ENCODE peak calls at places on chromosomes 4 and X, in five cellular contexts. One of them, this sample, is unnamed.

GRCh38 chr4:94636004-94636403 is 121.8 kb upstream of the BMPR1B start:
- DNase-seq in endothelial cell of umbilical vein: no peak
- DNase-seq in glutamatergic neuron: no peak
- DNase-seq in endothelial cell: no peak
- DNase-seq in WERI-Rb-1: no peak
- DNase-seq in this sample: no peak

GRCh38 chr4:143658336-143658735 is 42.1 kb downstream of the FREM3 start:
- DNase-seq in WERI-Rb-1: no peak
- DNase-seq in endothelial cell: no peak
- DNase-seq in glutamatergic neuron: no peak
- DNase-seq in endothelial cell of umbilical vein: no peak
- DNase-seq in this sample: no peak

GRCh38 chr4:98873059-98873458 is 55.9 kb downstream of the EIF4E start:
- DNase-seq in WERI-Rb-1: no peak
- DNase-seq in glutamatergic neuron: no peak
- DNase-seq in endothelial cell of umbilical vein: no peak
- DNase-seq in endothelial cell: no peak
- DNase-seq in this sample: no peak

GRCh38 chr4:154004859-154005520 is 216.1 kb upstream of the SFRP2 start:
- DNase-seq in endothelial cell of umbilical vein: no peak
- DNase-seq in glutamatergic neuron: no peak
- DNase-seq in WERI-Rb-1: no peak
- DNase-seq in endothelial cell: no peak
- DNase-seq in this sample: no peak

GRCh38 chr4:101020956-101021355 is 326.4 kb downstream of the PPP3CA start:
- DNase-seq in endothelial cell: no peak
- DNase-seq in WERI-Rb-1: no peak
- DNase-seq in endothelial cell of umbilical vein: peak; percentile 94
- DNase-seq in glutamatergic neuron: no peak
- DNase-seq in this sample: peak; percentile 16

GRCh38 chr4:53465891-53466290 is 88.5 kb downstream of the FIP1L1 start:
- DNase-seq in glutamatergic neuron: no peak
- DNase-seq in WERI-Rb-1: no peak
- DNase-seq in endothelial cell of umbilical vein: no peak
- DNase-seq in endothelial cell: no peak
- DNase-seq in this sample: no peak

GRCh38 chr4:41125558-41126311 is 88.6 kb downstream of the APBB2 start:
- DNase-seq in endothelial cell: no peak
- DNase-seq in WERI-Rb-1: no peak
- DNase-seq in endothelial cell of umbilical vein: no peak
- DNase-seq in glutamatergic neuron: no peak
- DNase-seq in this sample: no peak

GRCh38 chr4:6773616-6774540 is 8.6 kb upstream of the KIAA0232 start:
- DNase-seq in glutamatergic neuron: no peak
- DNase-seq in endothelial cell of umbilical vein: no peak
- DNase-seq in WERI-Rb-1: no peak
- DNase-seq in endothelial cell: no peak
- DNase-seq in this sample: no peak

GRCh38 chrX:153688534-153688899 is 791 bp downstream of the SLC6A8 start:
- DNase-seq in endothelial cell of umbilical vein: no peak
- DNase-seq in glutamatergic neuron: no peak
- DNase-seq in WERI-Rb-1: no peak
- DNase-seq in endothelial cell: no peak
- DNase-seq in this sample: no peak

GRCh38 chrX:19772306-19772705 is 115.1 kb downstream of the SH3KBP1 start:
- DNase-seq in WERI-Rb-1: no peak
- DNase-seq in endothelial cell of umbilical vein: peak; percentile 53
- DNase-seq in glutamatergic neuron: no peak
- DNase-seq in endothelial cell: no peak
- DNase-seq in this sample: no peak

GRCh38 chr4:139450586-139450985 is 3.3 kb upstream of the RAB33B start:
- DNase-seq in endothelial cell: no peak
- DNase-seq in glutamatergic neuron: no peak
- DNase-seq in endothelial cell of umbilical vein: no peak
- DNase-seq in WERI-Rb-1: no peak
- DNase-seq in this sample: no peak

GRCh38 chr4:61373901-61374611 is 173.9 kb downstream of the ADGRL3 start:
- DNase-seq in endothelial cell of umbilical vein: no peak
- DNase-seq in endothelial cell: no peak
- DNase-seq in WERI-Rb-1: no peak
- DNase-seq in glutamatergic neuron: no peak
- DNase-seq in this sample: no peak

GRCh38 chr4:125357675-125358074 is 42.9 kb downstream of the FAT4 start:
- DNase-seq in endothelial cell of umbilical vein: no peak
- DNase-seq in endothelial cell: no peak
- DNase-seq in glutamatergic neuron: no peak
- DNase-seq in WERI-Rb-1: no peak
- DNase-seq in this sample: no peak

GRCh38 chr4:65865489-65865888 is 195.2 kb upstream of the EPHA5 start:
- DNase-seq in WERI-Rb-1: no peak
- DNase-seq in endothelial cell of umbilical vein: peak; percentile 55
- DNase-seq in endothelial cell: peak; percentile 13
- DNase-seq in glutamatergic neuron: no peak
- DNase-seq in this sample: no peak

GRCh38 chr4:54661156-54661555 is 3.4 kb downstream of the KIT start:
- DNase-seq in WERI-Rb-1: no peak
- DNase-seq in endothelial cell: no peak
- DNase-seq in glutamatergic neuron: no peak
- DNase-seq in endothelial cell of umbilical vein: no peak
- DNase-seq in this sample: no peak

GRCh38 chrX:83845397-83845796 is 15.5 kb upstream of the CYLC1 start:
- DNase-seq in WERI-Rb-1: peak; percentile 14
- DNase-seq in glutamatergic neuron: no peak
- DNase-seq in endothelial cell of umbilical vein: peak; percentile 1
- DNase-seq in endothelial cell: peak; percentile 2
- DNase-seq in this sample: peak; percentile 40

GRCh38 chrX:106615041-106615440 is 3.3 kb downstream of the RADX start:
- DNase-seq in endothelial cell: no peak
- DNase-seq in WERI-Rb-1: no peak
- DNase-seq in glutamatergic neuron: no peak
- DNase-seq in endothelial cell of umbilical vein: no peak
- DNase-seq in this sample: no peak

GRCh38 chr4:3444351-3445110 is 2.8 kb downstream of the HGFAC start:
- DNase-seq in endothelial cell: no peak
- DNase-seq in glutamatergic neuron: peak; percentile 22
- DNase-seq in endothelial cell of umbilical vein: no peak
- DNase-seq in WERI-Rb-1: no peak
- DNase-seq in this sample: no peak

GRCh38 chr4:94976371-94977011 is 218.7 kb downstream of the BMPR1B start:
- DNase-seq in endothelial cell: no peak
- DNase-seq in endothelial cell of umbilical vein: peak; percentile 30
- DNase-seq in WERI-Rb-1: no peak
- DNase-seq in glutamatergic neuron: no peak
- DNase-seq in this sample: no peak

GRCh38 chr4:111937368-111937767 is 207.9 kb upstream of the FAM241A start:
- DNase-seq in endothelial cell: no peak
- DNase-seq in endothelial cell of umbilical vein: peak; percentile 10
- DNase-seq in glutamatergic neuron: no peak
- DNase-seq in WERI-Rb-1: no peak
- DNase-seq in this sample: peak; percentile 17

GRCh38 chrX:64202808-64203320 is 2.6 kb downstream of the AMER1 start:
- DNase-seq in endothelial cell of umbilical vein: no peak
- DNase-seq in WERI-Rb-1: no peak
- DNase-seq in endothelial cell: no peak
- DNase-seq in glutamatergic neuron: no peak
- DNase-seq in this sample: no peak

GRCh38 chr4:186472948-186473347 is 82.4 kb downstream of the MTNR1A start:
- DNase-seq in WERI-Rb-1: no peak
- DNase-seq in endothelial cell of umbilical vein: no peak
- DNase-seq in glutamatergic neuron: no peak
- DNase-seq in endothelial cell: no peak
- DNase-seq in this sample: no peak

GRCh38 chrX:38754102-38754790 is 47.0 kb upstream of the MID1IP1 start:
- DNase-seq in WERI-Rb-1: peak; percentile 29
- DNase-seq in endothelial cell: peak; percentile 21
- DNase-seq in endothelial cell of umbilical vein: peak; percentile 62
- DNase-seq in glutamatergic neuron: peak; percentile 33
- DNase-seq in this sample: peak; percentile 22

GRCh38 chr4:114017120-114017917 is 37.9 kb upstream of the ARSJ start:
- DNase-seq in endothelial cell of umbilical vein: no peak
- DNase-seq in glutamatergic neuron: no peak
- DNase-seq in endothelial cell: no peak
- DNase-seq in WERI-Rb-1: no peak
- DNase-seq in this sample: no peak

GRCh38 chr4:47187608-47188007 is 156.2 kb downstream of the GABRB1 start:
- DNase-seq in endothelial cell: no peak
- DNase-seq in glutamatergic neuron: no peak
- DNase-seq in WERI-Rb-1: no peak
- DNase-seq in endothelial cell of umbilical vein: no peak
- DNase-seq in this sample: no peak

GRCh38 chr4:96652821-96653220 is 812.9 kb downstream of the PDHA2 start:
- DNase-seq in endothelial cell: no peak
- DNase-seq in glutamatergic neuron: no peak
- DNase-seq in endothelial cell of umbilical vein: no peak
- DNase-seq in WERI-Rb-1: no peak
- DNase-seq in this sample: no peak

GRCh38 chrX:115952417-115953092 is 218.0 kb upstream of the AGTR2 start:
- DNase-seq in endothelial cell: no peak
- DNase-seq in endothelial cell of umbilical vein: no peak
- DNase-seq in WERI-Rb-1: peak; percentile 82
- DNase-seq in glutamatergic neuron: no peak
- DNase-seq in this sample: peak; percentile 3
- TF ChIP-seq CTCF in endothelial cell: no peak
- TF ChIP-seq CTCF in endothelial cell of umbilical vein: no peak
- TF ChIP-seq CTCF in WERI-Rb-1: peak; percentile 66
- TF ChIP-seq CTCF in glutamatergic neuron: no peak
- TF ChIP-seq CTCF in this sample: peak; percentile 26

GRCh38 chr4:535181-535923 is 36.3 kb downstream of the PIGG start:
- DNase-seq in endothelial cell: no peak
- DNase-seq in WERI-Rb-1: no peak
- DNase-seq in glutamatergic neuron: no peak
- DNase-seq in endothelial cell of umbilical vein: no peak
- DNase-seq in this sample: no peak
- TF ChIP-seq CTCF in endothelial cell: no peak
- TF ChIP-seq CTCF in WERI-Rb-1: no peak
- TF ChIP-seq CTCF in glutamatergic neuron: no peak
- TF ChIP-seq CTCF in endothelial cell of umbilical vein: no peak
- TF ChIP-seq CTCF in this sample: no peak

DNA sequence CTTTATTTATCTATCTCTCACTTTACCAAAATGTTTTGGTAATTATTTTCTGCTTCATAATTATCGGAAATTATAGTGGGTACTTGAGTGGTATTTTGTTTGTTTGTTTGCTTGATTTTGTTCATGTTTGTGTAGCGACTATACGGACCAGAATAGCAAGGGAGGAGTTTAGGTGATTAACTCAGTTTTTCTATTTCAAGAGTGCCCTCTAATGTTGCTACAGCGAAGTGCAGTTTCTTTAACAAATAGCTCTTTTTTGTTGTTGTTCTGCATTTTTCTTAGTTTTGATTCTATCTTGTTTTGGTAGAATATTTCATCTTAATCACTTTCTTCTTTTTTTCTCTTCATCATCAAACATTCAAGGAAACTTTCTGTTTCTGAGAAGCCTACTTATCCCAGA is 40.8 kb upstream of the QRFPR start:
- DNase-seq in endothelial cell: no peak
- DNase-seq in endothelial cell of umbilical vein: no peak
- DNase-seq in glutamatergic neuron: no peak
- DNase-seq in WERI-Rb-1: peak; percentile 26
- DNase-seq in this sample: no peak
- TF ChIP-seq CTCF in endothelial cell: peak; percentile 46
- TF ChIP-seq CTCF in endothelial cell of umbilical vein: no peak
- TF ChIP-seq CTCF in glutamatergic neuron: peak; percentile 45
- TF ChIP-seq CTCF in WERI-Rb-1: peak; percentile 66
- TF ChIP-seq CTCF in this sample: peak; percentile 36

GRCh38 chrX:149643496-149643895 is 11.9 kb upstream of the TMEM185A start:
- DNase-seq in endothelial cell: no peak
- DNase-seq in endothelial cell of umbilical vein: no peak
- DNase-seq in glutamatergic neuron: no peak
- DNase-seq in WERI-Rb-1: no peak
- DNase-seq in this sample: no peak

GRCh38 chrX:149647505-149647904 is 15.9 kb upstream of the TMEM185A start:
- DNase-seq in endothelial cell of umbilical vein: no peak
- DNase-seq in endothelial cell: no peak
- DNase-seq in glutamatergic neuron: no peak
- DNase-seq in WERI-Rb-1: no peak
- DNase-seq in this sample: no peak

GRCh38 chrX:149650162-149650561 is 18.6 kb upstream of the TMEM185A start:
- DNase-seq in WERI-Rb-1: no peak
- DNase-seq in endothelial cell: no peak
- DNase-seq in glutamatergic neuron: no peak
- DNase-seq in endothelial cell of umbilical vein: no peak
- DNase-seq in this sample: no peak

GRCh38 chrX:149652232-149652981 is 20.8 kb upstream of the TMEM185A start:
- DNase-seq in endothelial cell of umbilical vein: no peak
- DNase-seq in glutamatergic neuron: no peak
- DNase-seq in endothelial cell: no peak
- DNase-seq in WERI-Rb-1: no peak
- DNase-seq in this sample: no peak

DNA sequence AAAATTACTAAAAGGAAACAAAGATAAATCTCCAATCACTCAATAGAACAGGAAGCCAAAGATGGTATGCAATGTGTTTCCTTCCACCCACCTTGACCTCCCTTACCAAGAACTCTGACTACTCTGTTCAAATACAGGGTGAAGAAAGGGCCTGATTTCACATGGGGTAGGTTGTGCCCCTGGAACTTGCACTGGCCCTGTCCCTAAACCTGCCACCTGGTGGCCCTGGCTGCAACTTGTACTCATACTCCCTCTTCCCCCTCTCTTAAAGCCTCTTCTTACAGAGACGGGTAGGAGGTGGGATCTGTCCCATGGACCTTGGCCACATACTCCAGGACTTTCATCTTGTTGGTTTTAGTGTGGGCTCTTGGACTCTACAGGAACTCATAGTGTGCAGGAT is 17.3 kb upstream of the TMEM185A start:
- DNase-seq in glutamatergic neuron: no peak
- DNase-seq in WERI-Rb-1: no peak
- DNase-seq in endothelial cell: no peak
- DNase-seq in endothelial cell of umbilical vein: no peak
- DNase-seq in this sample: no peak
- TF ChIP-seq CTCF in glutamatergic neuron: no peak
- TF ChIP-seq CTCF in WERI-Rb-1: peak; percentile 22
- TF ChIP-seq CTCF in endothelial cell: no peak
- TF ChIP-seq CTCF in endothelial cell of umbilical vein: no peak
- TF ChIP-seq CTCF in this sample: peak; percentile 11

GRCh38 chrX:11103751-11104150 is 7.4 kb upstream of the HCCS start:
- DNase-seq in endothelial cell of umbilical vein: no peak
- DNase-seq in endothelial cell: no peak
- DNase-seq in WERI-Rb-1: no peak
- DNase-seq in glutamatergic neuron: no peak
- DNase-seq in this sample: no peak

GRCh38 chrX:11100281-11101035 is 10.7 kb upstream of the HCCS start:
- DNase-seq in endothelial cell of umbilical vein: peak; percentile 63
- DNase-seq in glutamatergic neuron: peak; percentile 15
- DNase-seq in endothelial cell: no peak
- DNase-seq in WERI-Rb-1: peak; percentile 25
- DNase-seq in this sample: no peak

GRCh38 chrX:11103006-11103405 is 8.1 kb upstream of the HCCS start:
- DNase-seq in endothelial cell of umbilical vein: no peak
- DNase-seq in glutamatergic neuron: no peak
- DNase-seq in WERI-Rb-1: no peak
- DNase-seq in endothelial cell: no peak
- DNase-seq in this sample: no peak

GRCh38 chrX:11108253-11108941 is 2.7 kb upstream of the HCCS start:
- DNase-seq in endothelial cell of umbilical vein: no peak
- DNase-seq in endothelial cell: no peak
- DNase-seq in WERI-Rb-1: no peak
- DNase-seq in glutamatergic neuron: no peak
- DNase-seq in this sample: no peak

GRCh38 chrX:11105080-11105479 is 6.1 kb upstream of the HCCS start:
- DNase-seq in endothelial cell: no peak
- DNase-seq in glutamatergic neuron: no peak
- DNase-seq in WERI-Rb-1: no peak
- DNase-seq in endothelial cell of umbilical vein: peak; percentile 1
- DNase-seq in this sample: no peak
- TF ChIP-seq CTCF in endothelial cell: no peak
- TF ChIP-seq CTCF in glutamatergic neuron: no peak
- TF ChIP-seq CTCF in WERI-Rb-1: no peak
- TF ChIP-seq CTCF in endothelial cell of umbilical vein: no peak
- TF ChIP-seq CTCF in this sample: no peak